ENCODE peak calls at places on chromosomes 4 and X, in four cellular contexts. One of them, this sample, is unnamed.

GRCh38 chr4:161320377-161320776 is 843.4 kb downstream of the FSTL5 start:
- DNase-seq in PC-3: peak
- DNase-seq in K562: peak
- DNase-seq in A549: peak
- DNase-seq in this sample: peak

GRCh38 chr4:109818268-109818667 is 2.7 kb downstream of the GAR1 start:
- DNase-seq in PC-3: no peak
- DNase-seq in K562: no peak
- DNase-seq in A549: no peak
- DNase-seq in this sample: no peak

GRCh38 chrX:11597479-11597878 is 68.2 kb downstream of the ARHGAP6 start:
- DNase-seq in PC-3: no peak
- DNase-seq in K562: no peak
- DNase-seq in A549: no peak
- DNase-seq in this sample: no peak

GRCh38 chr4:152500798-152501434 is 35.0 kb downstream of the FBXW7 start:
- DNase-seq in PC-3: peak
- DNase-seq in K562: peak
- DNase-seq in A549: peak
- DNase-seq in this sample: peak

GRCh38 chr4:79584902-79585301 is 176.9 kb upstream of the GK2 start:
- DNase-seq in PC-3: no peak
- DNase-seq in K562: no peak
- DNase-seq in A549: no peak
- DNase-seq in this sample: no peak

GRCh38 chr4:76090241-76090691 is 15.8 kb downstream of the ART3 start:
- DNase-seq in PC-3: no peak
- DNase-seq in K562: peak
- DNase-seq in A549: no peak
- DNase-seq in this sample: peak

GRCh38 chr4:151781026-151781425 is 20.2 kb upstream of the GATB start:
- DNase-seq in PC-3: no peak
- DNase-seq in K562: no peak
- DNase-seq in A549: no peak
- DNase-seq in this sample: peak

GRCh38 chr4:17664755-17665154 is 50.3 kb downstream of the MED28 start:
- DNase-seq in PC-3: no peak
- DNase-seq in K562: peak
- DNase-seq in A549: no peak
- DNase-seq in this sample: no peak

GRCh38 chr4:101022151-101023024 is 324.9 kb downstream of the PPP3CA start:
- DNase-seq in PC-3: peak
- DNase-seq in K562: no peak
- DNase-seq in A549: no peak
- DNase-seq in this sample: no peak

GRCh38 chr4:145565328-145565727 is 53.9 kb upstream of the MMAA start:
- DNase-seq in PC-3: no peak
- DNase-seq in K562: no peak
- DNase-seq in A549: no peak
- DNase-seq in this sample: no peak

GRCh38 chr4:54073481-54073880 is 9.1 kb upstream of the CHIC2 start:
- DNase-seq in PC-3: no peak
- DNase-seq in K562: no peak
- DNase-seq in A549: no peak
- DNase-seq in this sample: no peak

GRCh38 chr4:26779674-26780073 is 81.0 kb upstream of the STIM2 start:
- DNase-seq in PC-3: peak
- DNase-seq in K562: no peak
- DNase-seq in A549: no peak
- DNase-seq in this sample: no peak

GRCh38 chrX:107541244-107541643 is 87.1 kb upstream of the PRPS1 start:
- DNase-seq in PC-3: no peak
- DNase-seq in K562: no peak
- DNase-seq in A549: no peak
- DNase-seq in this sample: no peak

GRCh38 chr4:176635372-176636261 is 157.1 kb downstream of the VEGFC start:
- DNase-seq in PC-3: peak
- DNase-seq in K562: no peak
- DNase-seq in A549: peak
- DNase-seq in this sample: peak

GRCh38 chrX:70664726-70665125 is 220.1 kb downstream of the DLG3 start:
- DNase-seq in PC-3: peak
- DNase-seq in K562: peak
- DNase-seq in A549: peak
- DNase-seq in this sample: peak

GRCh38 chr4:548976-549375 is 27.1 kb downstream of the TMEM271 start:
- DNase-seq in PC-3: no peak
- DNase-seq in K562: no peak
- DNase-seq in A549: no peak
- DNase-seq in this sample: no peak

GRCh38 chr4:145939241-145939640 is 618 bp upstream of the ZNF827 start:
- DNase-seq in PC-3: peak
- DNase-seq in K562: no peak
- DNase-seq in A549: no peak
- DNase-seq in this sample: no peak

GRCh38 chrX:115940888-115941332 is 229.6 kb upstream of the AGTR2 start:
- DNase-seq in PC-3: peak
- DNase-seq in K562: peak
- DNase-seq in A549: peak
- DNase-seq in this sample: peak

GRCh38 chrX:134236690-134237362 is at the start of gene CCDC160:
- DNase-seq in PC-3: peak
- DNase-seq in K562: no peak
- DNase-seq in A549: peak
- DNase-seq in this sample: peak

GRCh38 chr4:189355590-189355989 is 585.1 kb upstream of the FRG1 start:
- DNase-seq in PC-3: no peak
- DNase-seq in K562: no peak
- DNase-seq in A549: no peak
- DNase-seq in this sample: no peak

GRCh38 chrX:81202989-81203388 is 1.1 kb downstream of the SH3BGRL start:
- DNase-seq in PC-3: no peak
- DNase-seq in K562: peak
- DNase-seq in A549: no peak
- DNase-seq in this sample: no peak

GRCh38 chrX:81201692-81202412 is at the start of the genes HMGN5 and SH3BGRL:
- DNase-seq in PC-3: peak
- DNase-seq in K562: peak
- DNase-seq in A549: peak
- DNase-seq in this sample: peak

GRCh38 chrX:81202413-81202794 is 502 bp downstream of the SH3BGRL start:
- DNase-seq in PC-3: no peak
- DNase-seq in K562: peak
- DNase-seq in A549: no peak
- DNase-seq in this sample: peak

DNA sequence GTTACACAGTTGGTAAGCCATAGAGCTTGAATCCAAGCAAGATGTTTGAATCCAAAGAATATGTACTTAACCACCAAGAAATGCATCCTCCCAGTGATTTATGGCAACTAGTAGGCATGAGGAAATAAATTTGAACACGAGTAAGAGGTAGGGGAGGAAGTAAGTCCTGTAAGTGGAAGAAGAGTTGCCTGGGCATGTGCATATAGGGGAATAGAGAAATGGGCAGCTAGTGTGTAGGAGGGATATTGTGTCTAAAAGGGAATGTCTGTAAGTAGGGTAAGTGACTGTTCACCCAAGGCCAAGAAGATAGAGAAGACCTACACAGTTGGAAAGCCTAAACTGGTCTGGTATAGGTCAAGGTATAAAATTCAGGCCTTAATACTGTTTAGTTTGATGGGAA is 4.6 kb downstream of the SH3BGRL start:
- DNase-seq in PC-3: no peak
- DNase-seq in K562: no peak
- DNase-seq in A549: no peak
- DNase-seq in this sample: no peak
- H3K4me2 ChIP-seq in PC-3: no peak
- H3K4me2 ChIP-seq in K562: no peak
- H3K4me2 ChIP-seq in A549: no peak
- H3K4me2 ChIP-seq in this sample: no peak

GRCh38 chr4:94546949-94547348 is 95.2 kb downstream of the PDLIM5 start:
- DNase-seq in PC-3: no peak
- DNase-seq in K562: no peak
- DNase-seq in A549: no peak
- DNase-seq in this sample: no peak
- H3K4me2 ChIP-seq in PC-3: no peak
- H3K4me2 ChIP-seq in K562: no peak
- H3K4me2 ChIP-seq in A549: no peak
- H3K4me2 ChIP-seq in this sample: no peak

GRCh38 chrX:45803383-45803921 is 602.8 kb upstream of the DIPK2B start:
- DNase-seq in PC-3: peak
- DNase-seq in K562: no peak
- DNase-seq in A549: peak
- DNase-seq in this sample: no peak
- H3K4me2 ChIP-seq in PC-3: peak
- H3K4me2 ChIP-seq in K562: no peak
- H3K4me2 ChIP-seq in A549: peak
- H3K4me2 ChIP-seq in this sample: no peak

DNA sequence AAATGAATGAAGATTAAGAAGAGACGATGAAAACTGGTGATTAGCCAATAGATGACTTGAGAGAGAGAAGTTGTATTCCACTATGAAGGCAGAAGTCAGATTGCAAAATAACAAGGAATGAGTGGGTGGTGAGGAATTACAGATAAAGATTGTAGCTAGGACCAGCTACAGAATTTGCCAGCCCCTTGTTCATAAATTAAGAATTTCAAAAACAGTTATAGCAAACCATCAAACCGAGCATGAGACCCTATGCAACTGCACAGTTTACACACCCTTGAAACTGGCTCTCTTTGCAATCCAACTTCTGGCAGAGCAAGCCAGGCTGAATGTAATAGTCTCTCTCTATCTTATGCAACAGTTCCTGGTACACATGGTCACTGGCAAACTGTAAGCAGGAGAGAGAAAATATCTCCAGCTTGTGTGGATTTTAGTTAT is 35.2 kb downstream of the STAP1 start:
- DNase-seq in PC-3: no peak
- DNase-seq in K562: no peak
- DNase-seq in A549: no peak
- DNase-seq in this sample: no peak
- H3K4me2 ChIP-seq in PC-3: no peak
- H3K4me2 ChIP-seq in K562: no peak
- H3K4me2 ChIP-seq in A549: no peak
- H3K4me2 ChIP-seq in this sample: no peak